ENCODE peak calls at places on chromosomes 4 and X, in six cellular contexts. Y is HEK293T; M is heart right ventricle; J is stimulated activated naive CD8-positive, alpha-beta T cell treated with anti-CD3 and anti-CD28 coated beads, Interleukin-15, Interleukin-2, amounts not matched to agents 100 U/mL and 50 U/mL, for 24 hours; F is NCI-H1694; N is anterior cingulate cortex. U is an unnamed sample.

GRCh38 chr4:190121759-190122158 is 51.8 kb upstream of the DUX4 start:
- DNase-seq in M (no peak), N (no peak), Y (no peak), F (no peak), J (no peak), U (no peak)

GRCh38 chrX:14875624-14876023 is 2.4 kb downstream of the MOSPD2 start:
- DNase-seq in F (no peak), N (no peak), Y (no peak), M (no peak), J (no peak), U (no peak)

GRCh38 chr4:31411606-31412005 is 691.4 kb downstream of the PCDH7 start:
- DNase-seq in N (no peak), M (no peak), F (no peak), Y (no peak), J (no peak), U (no peak)

GRCh38 chrX:151902813-151903591 is 9.7 kb upstream of the MAGEA4 start:
- DNase-seq in J (no peak), M (peak), F (no peak), N (no peak), Y (no peak), U (no peak)

GRCh38 chr4:164252286-164252685 is 501.6 kb upstream of the SMIM31 start:
- DNase-seq in J (no peak), M (no peak), Y (peak), F (no peak), N (peak), U (no peak)

GRCh38 chrX:150482537-150483217 is 85.7 kb upstream of the MTM1 start:
- DNase-seq in M (no peak), Y (no peak), J (peak), F (peak), N (no peak), U (no peak)

GRCh38 chr4:176927664-176928063 is 134.9 kb upstream of the VEGFC start:
- DNase-seq in M (no peak), F (no peak), Y (no peak), J (no peak), N (no peak), U (no peak)

GRCh38 chr4:182382941-182383340 is 139.7 kb downstream of the TENM3 start:
- DNase-seq in J (no peak), M (no peak), N (no peak), F (no peak), Y (no peak), U (no peak)

GRCh38 chr4:8698341-8699062 is 105.9 kb downstream of the CPZ start:
- DNase-seq in Y (no peak), J (no peak), F (no peak), N (no peak), M (no peak), U (no peak)

GRCh38 chr4:1576200-1576960 is 107.7 kb downstream of the FAM53A start:
- DNase-seq in N (no peak), Y (no peak), J (no peak), M (peak), F (no peak), U (no peak)

GRCh38 chr4:75922588-75922987 is 18.2 kb downstream of the NAAA start:
- DNase-seq in J (no peak), M (no peak), Y (no peak), F (no peak), N (no peak), U (no peak)

GRCh38 chr4:103002551-103002950 is 17.0 kb downstream of the SLC9B1 start:
- DNase-seq in Y (no peak), N (no peak), F (no peak), J (no peak), M (no peak), U (no peak)

GRCh38 chrX:7314425-7314824 is 166.5 kb upstream of the PUDP start:
- DNase-seq in F (no peak), M (no peak), J (no peak), N (no peak), Y (no peak), U (no peak)

GRCh38 chr4:109939153-109939552 is 26.5 kb downstream of the EGF start:
- DNase-seq in Y (no peak), J (no peak), M (no peak), F (no peak), N (no peak), U (no peak)

GRCh38 chrX:44765556-44765955 is 78.3 kb upstream of the DUSP21 start:
- DNase-seq in M (no peak), Y (no peak), N (no peak), F (no peak), J (no peak), U (no peak)

GRCh38 chr4:97867557-97868091 is 275.7 kb downstream of the STPG2 start:
- DNase-seq in J (no peak), N (no peak), Y (no peak), F (no peak), M (no peak), U (no peak)

GRCh38 chrX:3244203-3244743 is 102.2 kb downstream of the MXRA5 start:
- DNase-seq in F (no peak), N (no peak), M (no peak), Y (no peak), J (no peak), U (no peak)

GRCh38 chr4:158159054-158159717 is 13.6 kb downstream of the GASK1B start:
- DNase-seq in J (no peak), M (no peak), F (no peak), N (no peak), Y (no peak), U (no peak)

GRCh38 chr4:2073808-2074481 is 14.8 kb downstream of the NAT8L start:
- DNase-seq in Y (no peak), M (no peak), J (no peak), N (no peak), F (no peak), U (no peak)

GRCh38 chr4:163400911-163401310 is 57.2 kb downstream of the NPY5R start:
- DNase-seq in Y (no peak), F (no peak), M (no peak), J (no peak), N (no peak), U (no peak)

GRCh38 chr4:38413524-38414341 is 250.3 kb upstream of the KLF3 start:
- DNase-seq in F (no peak), M (no peak), N (no peak), Y (no peak), J (no peak), U (no peak)

U was measured in KBM-7.